ENCODE peak calls at places on chromosomes 7 and 10, in seven cellular contexts. H, Z, V, C, Q, Y and T are unnamed samples.

GRCh38 chr10:103676851-103677417 is 178.4 kb downstream of the SH3PXD2A start:
- DNase-seq in V (peak), Q (no peak), C (no peak), Y (no peak), H (no peak), Z (no peak), T (no peak)

GRCh38 chr7:157690833-157691382 is 354.1 kb downstream of the DNAJB6 start:
- DNase-seq in Q (no peak), Z (no peak), C (peak), V (peak), H (no peak), Y (peak), T (no peak)

GRCh38 chr7:140212100-140212881 is 35.5 kb upstream of the KDM7A start:
- DNase-seq in H (no peak), Q (no peak), C (no peak), Z (no peak), V (no peak), Y (no peak), T (no peak)

GRCh38 chr7:152127229-152127628 is 101.8 kb downstream of the GALNT11 start:
- DNase-seq in H (no peak), V (no peak), Y (no peak), Q (no peak), C (no peak), Z (no peak), T (no peak)

GRCh38 chr7:74289018-74289659 is at the start of gene CLIP2:
- DNase-seq in Y (peak), Q (peak), Z (no peak), H (peak), C (peak), V (peak), T (peak)

GRCh38 chr10:81116990-81117389 is 579.3 kb downstream of the SH2D4B start:
- DNase-seq in Q (no peak), H (no peak), V (no peak), C (no peak), Y (no peak), Z (no peak), T (no peak)

GRCh38 chr7:44811093-44811492 is 14.6 kb downstream of the PPIA start:
- DNase-seq in Z (no peak), H (peak), V (no peak), C (peak), Y (no peak), Q (no peak), T (no peak)

GRCh38 chr7:68258569-68258968 is 1261.9 kb downstream of the TYW1 start:
- DNase-seq in Z (no peak), C (no peak), H (no peak), Y (peak), Q (no peak), V (no peak), T (no peak)

GRCh38 chr7:1912472-1913289 is 242.6 kb downstream of the ELFN1 start:
- DNase-seq in C (no peak), Q (no peak), Z (peak), H (peak), Y (no peak), V (peak), T (no peak)

DNA sequence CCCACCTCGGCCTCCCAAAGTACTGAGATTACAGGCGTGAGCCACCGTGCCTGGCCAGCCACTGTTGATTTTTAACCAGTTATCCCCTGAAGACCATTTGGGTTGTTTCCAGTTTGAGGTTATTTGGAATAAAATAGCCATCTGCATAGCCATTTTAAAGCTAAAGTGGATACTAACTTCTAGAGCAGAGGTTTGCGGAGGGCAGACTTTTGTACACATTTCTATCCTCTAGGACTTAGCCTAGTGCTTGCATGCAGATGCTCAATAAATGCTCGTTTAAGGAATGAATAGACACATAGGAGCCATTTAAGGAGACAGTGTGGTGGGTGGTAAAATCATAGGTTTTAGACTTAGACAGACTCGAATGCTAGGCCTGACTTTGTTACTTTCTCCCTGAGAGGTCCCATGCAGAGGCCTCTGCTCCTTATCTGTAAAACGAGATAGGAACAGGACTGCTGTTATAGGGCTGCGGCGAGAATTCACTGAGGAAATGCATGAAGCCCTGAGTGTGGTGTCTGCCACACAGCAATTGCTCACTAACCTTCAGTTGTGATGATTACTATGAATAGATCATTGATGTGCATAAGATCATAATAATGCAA is 75.9 kb downstream of the PFKFB3 start:
- DNase-seq in Y (no peak), C (no peak), Q (no peak), Z (no peak), V (no peak), H (no peak), T (no peak)
- H3K27ac ChIP-seq in Y (no peak), C (no peak), Q (no peak), Z (peak), V (no peak), H (peak), T (no peak)

GRCh38 chr10:30456262-30456661 is 22.3 kb downstream of the MAP3K8 start:
- DNase-seq in C (no peak), Z (no peak), V (no peak), H (no peak), Q (no peak), Y (no peak), T (peak)

GRCh38 chr10:30453764-30454527 is 20.0 kb downstream of the MAP3K8 start:
- DNase-seq in Q (no peak), Z (no peak), Y (no peak), H (no peak), V (no peak), C (no peak), T (no peak)

GRCh38 chr10:30455816-30456215 is 21.8 kb downstream of the MAP3K8 start:
- DNase-seq in Y (no peak), Q (no peak), C (no peak), H (no peak), V (no peak), Z (no peak), T (peak)

GRCh38 chr10:30459283-30459682 is 25.3 kb downstream of the MAP3K8 start:
- DNase-seq in Q (no peak), Z (no peak), V (peak), H (peak), Y (no peak), C (no peak), T (no peak)

GRCh38 chr10:30454744-30455498 is 20.9 kb downstream of the MAP3K8 start:
- DNase-seq in C (no peak), V (no peak), H (peak), Z (no peak), Y (no peak), Q (no peak), T (no peak)
- H3K27ac ChIP-seq in C (no peak), V (peak), H (peak), Z (peak), Y (no peak), Q (no peak), T (peak)

GRCh38 chr10:73771722-73772279 is 10.0 kb upstream of the CHCHD1 start:
- DNase-seq in H (peak), C (peak), V (peak), Q (peak), Y (peak), Z (no peak), T (peak)

GRCh38 chr10:73772280-73773151 is 9.3 kb upstream of the CHCHD1 start:
- DNase-seq in Q (peak), Y (peak), H (peak), V (peak), C (peak), Z (peak), T (peak)

GRCh38 chr10:73773152-73773879 is 8.5 kb upstream of the CHCHD1 start:
- DNase-seq in V (no peak), C (no peak), Y (no peak), H (no peak), Z (no peak), Q (no peak), T (peak)

GRCh38 chr10:73768881-73769280 is 13.0 kb upstream of the CHCHD1 start:
- DNase-seq in Q (peak), V (no peak), H (no peak), Z (no peak), Y (no peak), C (no peak), T (peak)

GRCh38 chr10:73769396-73769795 is 12.5 kb upstream of the CHCHD1 start:
- DNase-seq in C (no peak), Y (no peak), H (no peak), Q (no peak), V (no peak), Z (no peak), T (no peak)
- H3K27ac ChIP-seq in C (no peak), Y (no peak), H (no peak), Q (no peak), V (no peak), Z (no peak), T (peak)

GRCh38 chr10:132521041-132521465 is 16.5 kb upstream of the INPP5A start:
- DNase-seq in C (no peak), H (no peak), Z (peak), Q (no peak), V (no peak), Y (no peak), T (no peak)
- H3K27ac ChIP-seq in C (no peak), H (peak), Z (peak), Q (no peak), V (peak), Y (no peak), T (no peak)